ENCODE peak calls at places on chromosome 17, in seven cellular contexts. One of them, this sample, is unnamed. For H3K9me3, the result is how much of the 10 kb centered on the place peaks cover.

GRCh38 chr17:1999557-2000251 is 25.4 kb downstream of the RTN4RL1 start:
- DNase-seq in MM.1S: peak
- DNase-seq in hepatocyte: peak
- DNase-seq in heart right ventricle: peak
- DNase-seq in esophagus squamous epithelium: no peak
- DNase-seq in psoas muscle: peak
- DNase-seq in CD4-positive, alpha-beta memory T cell: no peak
- DNase-seq in this sample: no peak

GRCh38 chr17:65359016-65359415 is 202.4 kb downstream of the AXIN2 start:
- DNase-seq in MM.1S: no peak
- DNase-seq in hepatocyte: no peak
- DNase-seq in heart right ventricle: no peak
- DNase-seq in esophagus squamous epithelium: no peak
- DNase-seq in psoas muscle: no peak
- DNase-seq in CD4-positive, alpha-beta memory T cell: no peak
- DNase-seq in this sample: no peak

GRCh38 chr17:4948997-4949320 is 629 bp upstream of the PFN1 start:
- DNase-seq in MM.1S: peak
- DNase-seq in hepatocyte: peak
- DNase-seq in heart right ventricle: peak
- DNase-seq in esophagus squamous epithelium: no peak
- DNase-seq in psoas muscle: peak
- DNase-seq in CD4-positive, alpha-beta memory T cell: no peak
- DNase-seq in this sample: peak

GRCh38 chr17:78808106-78808635 is 26.1 kb upstream of the CYTH1 start:
- DNase-seq in MM.1S: no peak
- DNase-seq in hepatocyte: no peak
- DNase-seq in heart right ventricle: no peak
- DNase-seq in esophagus squamous epithelium: no peak
- DNase-seq in psoas muscle: no peak
- DNase-seq in CD4-positive, alpha-beta memory T cell: no peak
- DNase-seq in this sample: no peak

GRCh38 chr17:75511610-75512575 is 3.4 kb downstream of the CASKIN2 start:
- DNase-seq in MM.1S: no peak
- DNase-seq in hepatocyte: peak
- DNase-seq in heart right ventricle: peak
- DNase-seq in esophagus squamous epithelium: no peak
- DNase-seq in psoas muscle: no peak
- DNase-seq in CD4-positive, alpha-beta memory T cell: no peak
- DNase-seq in this sample: no peak

GRCh38 chr17:66904760-66905637 is 59.5 kb upstream of the CACNG4 start:
- DNase-seq in MM.1S: no peak
- DNase-seq in hepatocyte: peak
- DNase-seq in heart right ventricle: peak
- DNase-seq in esophagus squamous epithelium: no peak
- DNase-seq in psoas muscle: no peak
- DNase-seq in CD4-positive, alpha-beta memory T cell: no peak
- DNase-seq in this sample: no peak

GRCh38 chr17:4945176-4945943 is 3.0 kb downstream of the PFN1 start:
- DNase-seq in MM.1S: peak
- DNase-seq in hepatocyte: peak
- DNase-seq in heart right ventricle: peak
- DNase-seq in esophagus squamous epithelium: no peak
- DNase-seq in psoas muscle: peak
- DNase-seq in CD4-positive, alpha-beta memory T cell: peak
- DNase-seq in this sample: peak

GRCh38 chr17:55341432-55341831 is 76.7 kb downstream of the HLF start:
- DNase-seq in MM.1S: no peak
- DNase-seq in hepatocyte: no peak
- DNase-seq in heart right ventricle: no peak
- DNase-seq in esophagus squamous epithelium: no peak
- DNase-seq in psoas muscle: no peak
- DNase-seq in CD4-positive, alpha-beta memory T cell: no peak
- DNase-seq in this sample: no peak

GRCh38 chr17:76381633-76382304 is 2.6 kb upstream of the SPHK1 start:
- DNase-seq in MM.1S: no peak
- DNase-seq in hepatocyte: no peak
- DNase-seq in heart right ventricle: peak
- DNase-seq in esophagus squamous epithelium: no peak
- DNase-seq in psoas muscle: no peak
- DNase-seq in CD4-positive, alpha-beta memory T cell: no peak
- DNase-seq in this sample: no peak

GRCh38 chr17:72503556-72503955 is 382.7 kb downstream of the SOX9 start:
- DNase-seq in MM.1S: no peak
- DNase-seq in hepatocyte: no peak
- DNase-seq in heart right ventricle: no peak
- DNase-seq in esophagus squamous epithelium: no peak
- DNase-seq in psoas muscle: no peak
- DNase-seq in CD4-positive, alpha-beta memory T cell: no peak
- DNase-seq in this sample: no peak

GRCh38 chr17:68973098-68973929 is 18.1 kb upstream of the ABCA8 start:
- DNase-seq in MM.1S: no peak
- DNase-seq in hepatocyte: no peak
- DNase-seq in heart right ventricle: no peak
- DNase-seq in esophagus squamous epithelium: no peak
- DNase-seq in psoas muscle: no peak
- DNase-seq in CD4-positive, alpha-beta memory T cell: no peak
- DNase-seq in this sample: no peak

GRCh38 chr17:15432807-15433547 is 34.4 kb downstream of the CDRT4 start:
- DNase-seq in MM.1S: no peak
- DNase-seq in hepatocyte: peak
- DNase-seq in heart right ventricle: no peak
- DNase-seq in esophagus squamous epithelium: no peak
- DNase-seq in psoas muscle: no peak
- DNase-seq in CD4-positive, alpha-beta memory T cell: no peak
- DNase-seq in this sample: no peak

GRCh38 chr17:63956296-63956920 is 16.3 kb downstream of the SCN4A start:
- DNase-seq in MM.1S: no peak
- DNase-seq in hepatocyte: no peak
- DNase-seq in heart right ventricle: no peak
- DNase-seq in esophagus squamous epithelium: no peak
- DNase-seq in psoas muscle: no peak
- DNase-seq in CD4-positive, alpha-beta memory T cell: no peak
- DNase-seq in this sample: no peak

GRCh38 chr17:68391561-68392268 is 65.6 kb downstream of the WIPI1 start:
- DNase-seq in MM.1S: no peak
- DNase-seq in hepatocyte: peak
- DNase-seq in heart right ventricle: no peak
- DNase-seq in esophagus squamous epithelium: no peak
- DNase-seq in psoas muscle: no peak
- DNase-seq in CD4-positive, alpha-beta memory T cell: no peak
- DNase-seq in this sample: no peak

GRCh38 chr17:19249681-19250080 is 12.5 kb downstream of the EPN2 start:
- DNase-seq in MM.1S: no peak
- DNase-seq in hepatocyte: no peak
- DNase-seq in heart right ventricle: peak
- DNase-seq in esophagus squamous epithelium: no peak
- DNase-seq in psoas muscle: no peak
- DNase-seq in CD4-positive, alpha-beta memory T cell: no peak
- DNase-seq in this sample: no peak

GRCh38 chr17:75755205-75755901 is 9.6 kb downstream of the GALK1 start:
- DNase-seq in MM.1S: no peak
- DNase-seq in hepatocyte: no peak
- DNase-seq in heart right ventricle: no peak
- DNase-seq in esophagus squamous epithelium: no peak
- DNase-seq in psoas muscle: peak
- DNase-seq in CD4-positive, alpha-beta memory T cell: no peak
- DNase-seq in this sample: no peak

GRCh38 chr17:22266231-22266630 is 573.9 kb downstream of the KCNJ18 start:
- DNase-seq in MM.1S: no peak
- DNase-seq in hepatocyte: no peak
- DNase-seq in heart right ventricle: no peak
- DNase-seq in esophagus squamous epithelium: no peak
- DNase-seq in psoas muscle: no peak
- DNase-seq in CD4-positive, alpha-beta memory T cell: no peak
- DNase-seq in this sample: no peak
- H3K9me3 ChIP-seq in MM.1S: under half
- H3K9me3 ChIP-seq in hepatocyte: under half
- H3K9me3 ChIP-seq in heart right ventricle: under half
- H3K9me3 ChIP-seq in esophagus squamous epithelium: under half
- H3K9me3 ChIP-seq in psoas muscle: under half
- H3K9me3 ChIP-seq in CD4-positive, alpha-beta memory T cell: under half
- H3K9me3 ChIP-seq in this sample: under half

DNA sequence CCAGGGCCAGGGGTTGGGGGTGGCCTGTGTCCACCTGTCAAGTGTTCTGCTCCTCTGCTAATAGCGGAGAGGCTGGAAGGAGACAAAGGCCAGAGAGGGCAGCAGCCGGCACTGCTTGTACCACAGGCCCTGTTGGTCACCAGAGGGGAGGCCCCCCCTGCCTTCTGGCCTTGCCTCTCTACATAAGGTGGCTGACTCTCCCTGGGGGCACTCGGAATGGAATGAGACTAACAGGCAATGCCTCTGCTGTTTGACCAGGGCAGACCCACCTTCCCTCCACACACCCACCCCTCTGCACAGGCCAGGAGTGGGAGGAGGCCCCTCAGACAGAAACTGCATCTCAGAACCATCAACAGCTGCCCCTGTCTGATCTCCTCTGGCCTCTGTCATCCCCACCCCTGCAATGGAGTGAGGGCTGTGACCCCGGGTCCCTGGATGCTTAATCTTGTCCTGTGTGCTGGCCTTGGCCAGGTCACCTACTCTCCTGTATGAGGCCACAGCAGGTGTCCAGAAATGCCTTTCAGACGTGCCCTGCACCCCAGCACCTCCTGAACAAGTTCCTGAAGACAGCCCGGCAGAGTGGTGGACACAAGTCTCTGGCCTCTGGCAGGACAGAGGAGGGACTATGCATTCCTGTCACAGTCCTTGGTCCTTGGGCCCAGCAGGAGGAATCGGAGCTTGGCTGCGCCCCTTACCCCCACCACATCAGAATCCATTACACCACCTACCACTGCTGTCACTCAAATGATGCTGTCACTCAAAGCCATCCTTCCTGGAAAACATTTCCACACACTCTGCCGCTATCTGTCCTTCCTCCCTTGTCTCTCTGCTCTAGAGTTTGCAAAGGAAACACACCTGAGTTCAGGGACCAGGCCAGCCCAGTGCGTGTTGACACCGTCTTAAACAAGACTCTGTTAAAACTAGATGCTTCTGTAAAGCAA is 107.5 kb upstream of the ZNF750 start:
- DNase-seq in MM.1S: no peak
- DNase-seq in hepatocyte: no peak
- DNase-seq in heart right ventricle: no peak
- DNase-seq in esophagus squamous epithelium: no peak
- DNase-seq in psoas muscle: peak
- DNase-seq in CD4-positive, alpha-beta memory T cell: no peak
- DNase-seq in this sample: no peak
- H3K9me3 ChIP-seq in MM.1S: under half
- H3K9me3 ChIP-seq in hepatocyte: under half
- H3K9me3 ChIP-seq in heart right ventricle: under half
- H3K9me3 ChIP-seq in esophagus squamous epithelium: under half
- H3K9me3 ChIP-seq in psoas muscle: under half
- H3K9me3 ChIP-seq in CD4-positive, alpha-beta memory T cell: under half
- H3K9me3 ChIP-seq in this sample: under half

GRCh38 chr17:27157297-27157696 is 136.6 kb upstream of the WSB1 start:
- DNase-seq in MM.1S: no peak
- DNase-seq in hepatocyte: no peak
- DNase-seq in heart right ventricle: no peak
- DNase-seq in esophagus squamous epithelium: no peak
- DNase-seq in psoas muscle: peak
- DNase-seq in CD4-positive, alpha-beta memory T cell: no peak
- DNase-seq in this sample: no peak

GRCh38 chr17:27155866-27156265 is 138.0 kb upstream of the WSB1 start:
- DNase-seq in MM.1S: no peak
- DNase-seq in hepatocyte: no peak
- DNase-seq in heart right ventricle: no peak
- DNase-seq in esophagus squamous epithelium: no peak
- DNase-seq in psoas muscle: peak
- DNase-seq in CD4-positive, alpha-beta memory T cell: no peak
- DNase-seq in this sample: no peak

GRCh38 chr17:27158390-27158789 is 135.5 kb upstream of the WSB1 start:
- DNase-seq in MM.1S: no peak
- DNase-seq in hepatocyte: no peak
- DNase-seq in heart right ventricle: no peak
- DNase-seq in esophagus squamous epithelium: no peak
- DNase-seq in psoas muscle: peak
- DNase-seq in CD4-positive, alpha-beta memory T cell: no peak
- DNase-seq in this sample: no peak

GRCh38 chr17:27157898-27158297 is 136.0 kb upstream of the WSB1 start:
- DNase-seq in MM.1S: no peak
- DNase-seq in hepatocyte: no peak
- DNase-seq in heart right ventricle: no peak
- DNase-seq in esophagus squamous epithelium: no peak
- DNase-seq in psoas muscle: no peak
- DNase-seq in CD4-positive, alpha-beta memory T cell: no peak
- DNase-seq in this sample: no peak

GRCh38 chr17:27153005-27153404 is 140.9 kb upstream of the WSB1 start:
- DNase-seq in MM.1S: no peak
- DNase-seq in hepatocyte: no peak
- DNase-seq in heart right ventricle: no peak
- DNase-seq in esophagus squamous epithelium: no peak
- DNase-seq in psoas muscle: peak
- DNase-seq in CD4-positive, alpha-beta memory T cell: no peak
- DNase-seq in this sample: no peak
- H3K9me3 ChIP-seq in MM.1S: under half
- H3K9me3 ChIP-seq in hepatocyte: under half
- H3K9me3 ChIP-seq in heart right ventricle: under half
- H3K9me3 ChIP-seq in esophagus squamous epithelium: under half
- H3K9me3 ChIP-seq in psoas muscle: under half
- H3K9me3 ChIP-seq in CD4-positive, alpha-beta memory T cell: under half
- H3K9me3 ChIP-seq in this sample: under half

DNA sequence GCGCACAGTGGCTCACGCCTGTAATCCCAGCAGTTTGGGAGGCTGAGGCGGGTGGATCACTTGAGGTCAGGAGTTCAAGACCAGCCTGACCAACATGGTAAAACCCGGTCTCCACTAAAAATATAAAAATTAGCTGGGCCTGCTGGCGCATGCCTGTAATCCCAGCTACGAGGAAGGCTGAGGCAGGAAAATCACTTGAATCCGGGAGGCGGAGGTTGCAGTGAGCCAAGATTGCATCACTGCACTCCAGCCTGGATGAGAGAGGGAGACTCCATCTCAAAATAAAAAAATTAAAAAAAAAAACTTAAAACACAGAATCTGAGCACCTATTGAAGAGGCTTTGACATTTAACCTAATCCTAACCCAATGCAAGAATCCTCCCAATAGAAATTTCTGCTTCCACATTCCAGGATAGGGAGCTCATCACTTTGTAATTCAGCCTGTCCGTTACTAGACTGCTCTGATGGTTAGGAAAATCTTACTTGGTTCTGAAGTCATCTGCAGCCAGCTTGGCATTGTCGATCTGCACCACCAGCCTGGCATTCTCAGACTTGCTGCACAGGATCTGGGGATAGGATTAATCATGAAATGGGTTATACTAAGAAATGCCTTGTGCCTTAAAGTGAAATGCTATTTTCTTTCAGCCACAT is 2.1 kb downstream of the KRT33B start:
- DNase-seq in MM.1S: no peak
- DNase-seq in hepatocyte: no peak
- DNase-seq in heart right ventricle: no peak
- DNase-seq in esophagus squamous epithelium: no peak
- DNase-seq in psoas muscle: no peak
- DNase-seq in CD4-positive, alpha-beta memory T cell: no peak
- DNase-seq in this sample: no peak
- H3K9me3 ChIP-seq in MM.1S: under half
- H3K9me3 ChIP-seq in hepatocyte: under half
- H3K9me3 ChIP-seq in heart right ventricle: under half
- H3K9me3 ChIP-seq in esophagus squamous epithelium: under half
- H3K9me3 ChIP-seq in psoas muscle: under half
- H3K9me3 ChIP-seq in CD4-positive, alpha-beta memory T cell: under half
- H3K9me3 ChIP-seq in this sample: under half

GRCh38 chr17:40763752-40764151 is 8.2 kb downstream of the KRT26 start:
- DNase-seq in MM.1S: no peak
- DNase-seq in hepatocyte: no peak
- DNase-seq in heart right ventricle: no peak
- DNase-seq in esophagus squamous epithelium: no peak
- DNase-seq in psoas muscle: no peak
- DNase-seq in CD4-positive, alpha-beta memory T cell: no peak
- DNase-seq in this sample: no peak
- H3K9me3 ChIP-seq in MM.1S: under half
- H3K9me3 ChIP-seq in hepatocyte: under half
- H3K9me3 ChIP-seq in heart right ventricle: under half
- H3K9me3 ChIP-seq in esophagus squamous epithelium: under half
- H3K9me3 ChIP-seq in psoas muscle: under half
- H3K9me3 ChIP-seq in CD4-positive, alpha-beta memory T cell: under half
- H3K9me3 ChIP-seq in this sample: under half